ENCODE peak calls at places on chromosomes 13 and 19, in four cellular contexts. I is AG09309; F is stimulated activated CD4-positive, alpha-beta T cell treated with anti-CD3 and anti-CD28 coated beads, Interleukin-1b, Interleukin-23, amount 100 ng/mL, for 24 hours; S is posterior cingulate gyrus. P is an unnamed sample.

GRCh38 chr13:79245937-79246574 is 160.0 kb downstream of the RBM26 start:
- DNase-seq in I (no peak), S (no peak), F (no peak), P (no peak)

GRCh38 chr19:41192574-41193419 is at the start of gene CYP2S1:
- DNase-seq in I (no peak), F (no peak), S (no peak), P (peak; percentile 65)

GRCh38 chr13:60016229-60016628 is 147.5 kb downstream of the DIAPH3 start:
- DNase-seq in S (no peak), I (no peak), F (no peak), P (no peak)

GRCh38 chr19:19466201-19466600 is 49.1 kb downstream of the TSSK6 start:
- DNase-seq in S (no peak), I (no peak), F (no peak), P (no peak)

GRCh38 chr19:9128171-9128570 is 1.4 kb upstream of the OR7G3 start:
- DNase-seq in F (no peak), S (no peak), I (no peak), P (no peak)

GRCh38 chr19:4415352-4415751 is 12.9 kb downstream of the CHAF1A start:
- DNase-seq in F (no peak), S (peak; percentile 74), I (no peak), P (no peak)

GRCh38 chr13:95784891-95785290 is 108.0 kb downstream of the DNAJC3 start:
- DNase-seq in I (no peak), S (no peak), F (no peak), P (no peak)

GRCh38 chr13:113064534-113065405 is 40.8 kb upstream of the F7 start:
- DNase-seq in I (peak; percentile 28), F (no peak), S (peak; percentile 8), P (no peak)

GRCh38 chr19:2064788-2065524 is 13.9 kb upstream of the MKNK2 start:
- DNase-seq in S (peak; percentile 70), F (no peak), I (no peak), P (no peak)

GRCh38 chr13:49110122-49110831 is 109.9 kb upstream of the MLNR start:
- DNase-seq in I (peak; percentile 55), F (peak; percentile 21), S (peak; percentile 82), P (peak; percentile 11)

GRCh38 chr19:46604781-46605355 is 3.7 kb downstream of the CALM3 start:
- DNase-seq in I (no peak), F (no peak), S (no peak), P (no peak)

GRCh38 chr13:42474954-42475353 is 99.0 kb upstream of the TNFSF11 start:
- DNase-seq in S (no peak), F (no peak), I (no peak), P (no peak)

GRCh38 chr13:48038763-48039162 is 1.2 kb downstream of the NUDT15 start:
- DNase-seq in F (no peak), I (no peak), S (no peak), P (no peak)

GRCh38 chr13:59750860-59751259 is 412.9 kb downstream of the DIAPH3 start:
- DNase-seq in F (no peak), S (peak; percentile 74), I (peak; percentile 58), P (peak; percentile 42)